ENCODE peak calls at places on chromosome 2, in nine cellular contexts. P, N, W, O, R, X, C, K and D are unnamed samples. For H3K4me1, the result is how much of the 10 kb centered on the place peaks cover.

GRCh38 chr2:85649201-85650190 is 18.5 kb downstream of the SFTPB start:
- DNase-seq in P (no peak), N (no peak), W (no peak), O (no peak), R (no peak), X (no peak), C (no peak), K (no peak), D (no peak)

GRCh38 chr2:199463000-199463692 is 5.4 kb upstream of the SATB2 start:
- DNase-seq in P (peak), N (peak), W (peak), O (no peak), R (peak), X (peak), C (peak), K (peak), D (peak)

GRCh38 chr2:232473467-232473890 is 14.2 kb downstream of the ECEL1 start:
- DNase-seq in P (no peak), N (no peak), W (peak), O (no peak), R (no peak), X (no peak), C (peak), K (no peak), D (no peak)

GRCh38 chr2:139218181-139218580 is 438.0 kb upstream of the NXPH2 start:
- DNase-seq in P (no peak), N (no peak), W (no peak), O (no peak), R (no peak), X (no peak), C (no peak), K (no peak), D (no peak)

GRCh38 chr2:15726321-15727057 is 134.8 kb downstream of the DDX1 start:
- DNase-seq in P (no peak), N (no peak), W (no peak), O (no peak), R (peak), X (no peak), C (no peak), K (no peak), D (no peak)

GRCh38 chr2:27647289-27647688 is 16.1 kb downstream of the SUPT7L start:
- DNase-seq in P (no peak), N (no peak), W (no peak), O (no peak), R (no peak), X (no peak), C (no peak), K (no peak), D (no peak)

GRCh38 chr2:120953066-120953760 is 217.5 kb downstream of the GLI2 start:
- DNase-seq in P (no peak), N (no peak), W (no peak), O (no peak), R (no peak), X (no peak), C (no peak), K (no peak), D (no peak)

GRCh38 chr2:32910883-32911598 is 35.7 kb upstream of the LTBP1 start:
- DNase-seq in P (no peak), N (no peak), W (no peak), O (no peak), R (no peak), X (no peak), C (no peak), K (no peak), D (no peak)

GRCh38 chr2:240183370-240184197 is 43.1 kb upstream of the OTOS start:
- DNase-seq in P (no peak), N (peak), W (no peak), O (no peak), R (no peak), X (no peak), C (no peak), K (no peak), D (peak)

GRCh38 chr2:105746177-105747080 is 1.7 kb downstream of the NCK2 start:
- DNase-seq in P (peak), N (peak), W (peak), O (peak), R (peak), X (peak), C (peak), K (peak), D (peak)

GRCh38 chr2:11669454-11670291 is at the start of gene NTSR2:
- DNase-seq in P (peak), N (peak), W (no peak), O (peak), R (no peak), X (peak), C (peak), K (peak), D (no peak)

GRCh38 chr2:240597054-240597418 is 10.5 kb downstream of the CAPN10 start:
- DNase-seq in P (no peak), N (peak), W (no peak), O (peak), R (peak), X (peak), C (peak), K (no peak), D (peak)

GRCh38 chr2:202278944-202279343 is 13.4 kb downstream of the NOP58 start:
- DNase-seq in P (no peak), N (no peak), W (peak), O (no peak), R (no peak), X (no peak), C (no peak), K (peak), D (no peak)

GRCh38 chr2:235966932-235967331 is 201.3 kb downstream of the GBX2 start:
- DNase-seq in P (no peak), N (peak), W (no peak), O (no peak), R (no peak), X (no peak), C (no peak), K (no peak), D (no peak)

GRCh38 chr2:30979822-30980245 is 158.4 kb downstream of the GALNT14 start:
- DNase-seq in P (peak), N (no peak), W (peak), O (peak), R (no peak), X (peak), C (no peak), K (peak), D (no peak)

GRCh38 chr2:240926516-240927389 is 20.6 kb downstream of the CROCC2 start:
- DNase-seq in P (no peak), N (peak), W (peak), O (peak), R (peak), X (peak), C (peak), K (no peak), D (peak)

GRCh38 chr2:161273038-161273760 is 35.0 kb upstream of the PSMD14 start:
- DNase-seq in P (peak), N (no peak), W (peak), O (no peak), R (no peak), X (no peak), C (no peak), K (peak), D (no peak)

GRCh38 chr2:144553379-144553778 is 33.5 kb upstream of the ZEB2 start:
- DNase-seq in P (no peak), N (no peak), W (no peak), O (no peak), R (no peak), X (no peak), C (no peak), K (no peak), D (no peak)

GRCh38 chr2:74845217-74845751 is 11.4 kb downstream of the HK2 start:
- DNase-seq in P (peak), N (peak), W (no peak), O (peak), R (peak), X (peak), C (peak), K (peak), D (peak)

GRCh38 chr2:187644991-187645390 is 90.8 kb upstream of the TFPI start:
- DNase-seq in P (no peak), N (no peak), W (no peak), O (no peak), R (no peak), X (no peak), C (no peak), K (no peak), D (no peak)

GRCh38 chr2:82062469-82062868 is 1757.9 kb upstream of the LRRTM1 start:
- DNase-seq in P (no peak), N (no peak), W (no peak), O (no peak), R (no peak), X (no peak), C (no peak), K (peak), D (no peak)

GRCh38 chr2:101328474-101329007 is 20.0 kb upstream of the RNF149 start:
- DNase-seq in P (peak), N (no peak), W (no peak), O (no peak), R (peak), X (no peak), C (no peak), K (no peak), D (no peak)

GRCh38 chr2:231709636-231709980 is 1.3 kb downstream of the PTMA start:
- DNase-seq in P (peak), N (peak), W (no peak), O (peak), R (peak), X (peak), C (peak), K (no peak), D (no peak)

GRCh38 chr2:28577796-28578680 is 82.2 kb downstream of the PLB1 start:
- DNase-seq in P (no peak), N (no peak), W (no peak), O (no peak), R (no peak), X (no peak), C (peak), K (no peak), D (peak)

GRCh38 chr2:231395188-231396057 is at the start of gene B3GNT7:
- DNase-seq in P (no peak), N (no peak), W (peak), O (no peak), R (peak), X (no peak), C (peak), K (peak), D (no peak)

GRCh38 chr2:77434880-77435279 is 87.3 kb downstream of the LRRTM4 start:
- DNase-seq in P (no peak), N (no peak), W (no peak), O (no peak), R (no peak), X (no peak), C (no peak), K (peak), D (no peak)

GRCh38 chr2:29700560-29700959 is 220.8 kb downstream of the ALK start:
- DNase-seq in P (no peak), N (no peak), W (no peak), O (no peak), R (no peak), X (no peak), C (no peak), K (no peak), D (no peak)

GRCh38 chr2:217510790-217511291 is 492.0 kb downstream of the TNS1 start:
- DNase-seq in P (peak), N (no peak), W (peak), O (peak), R (peak), X (peak), C (no peak), K (peak), D (no peak)

GRCh38 chr2:23861952-23862351 is 65.0 kb downstream of the ATAD2B start:
- DNase-seq in P (no peak), N (no peak), W (no peak), O (no peak), R (no peak), X (no peak), C (no peak), K (no peak), D (no peak)

GRCh38 chr2:25314514-25315315 is 27.0 kb downstream of the DNMT3A start:
- DNase-seq in P (peak), N (peak), W (peak), O (peak), R (peak), X (peak), C (peak), K (peak), D (no peak)

GRCh38 chr2:118856330-118856977 is 9.0 kb upstream of the EN1 start:
- DNase-seq in P (no peak), N (no peak), W (peak), O (no peak), R (no peak), X (no peak), C (peak), K (no peak), D (no peak)

GRCh38 chr2:161415467-161416293 is 417 bp upstream of the TBR1 start:
- DNase-seq in P (no peak), N (no peak), W (peak), O (no peak), R (no peak), X (no peak), C (no peak), K (peak), D (no peak)

GRCh38 chr2:26172866-26173595 is at the start of gene GAREM2:
- DNase-seq in P (no peak), N (no peak), W (peak), O (no peak), R (peak), X (no peak), C (no peak), K (peak), D (no peak)

GRCh38 chr2:239395524-239395923 is 5.3 kb downstream of the HDAC4 start:
- DNase-seq in P (no peak), N (no peak), W (no peak), O (peak), R (peak), X (no peak), C (peak), K (no peak), D (no peak)

GRCh38 chr2:159454185-159454584 is 162.2 kb downstream of the BAZ2B start:
- DNase-seq in P (no peak), N (no peak), W (no peak), O (no peak), R (no peak), X (no peak), C (no peak), K (no peak), D (no peak)

GRCh38 chr2:11877764-11878163 is 131.3 kb downstream of the LPIN1 start:
- DNase-seq in P (no peak), N (no peak), W (no peak), O (no peak), R (no peak), X (no peak), C (no peak), K (no peak), D (no peak)

GRCh38 chr2:102439065-102439695 is 16.2 kb downstream of the IL18RAP start:
- DNase-seq in P (no peak), N (no peak), W (no peak), O (no peak), R (no peak), X (no peak), C (no peak), K (no peak), D (no peak)

DNA sequence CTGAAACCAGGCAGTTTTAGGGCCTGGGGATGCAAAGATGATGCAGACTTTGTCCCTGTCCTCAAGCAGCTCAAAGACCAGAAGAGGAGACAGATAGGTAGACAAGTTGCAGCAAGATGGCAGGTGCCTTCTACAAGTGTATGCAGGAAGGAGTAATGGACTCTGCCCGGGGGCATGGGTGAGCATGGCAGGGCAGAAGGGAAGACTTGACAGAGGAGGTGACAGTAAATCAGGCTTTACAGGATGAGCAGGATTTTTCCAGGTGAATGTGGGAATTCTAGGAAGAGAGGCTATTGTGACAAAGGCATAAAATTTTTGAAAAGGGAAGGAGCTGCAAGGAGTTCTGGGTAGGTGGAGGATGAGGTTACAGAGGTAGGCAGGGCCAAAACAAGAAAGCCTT is 4.7 kb downstream of the EFEMP1 start:
- DNase-seq in P (no peak), N (no peak), W (no peak), O (no peak), R (no peak), X (no peak), C (no peak), K (no peak), D (no peak)
- H3K27ac ChIP-seq in P (no peak), N (no peak), W (no peak), O (no peak), R (no peak), X (no peak), C (no peak), K (no peak), D (no peak)

DNA sequence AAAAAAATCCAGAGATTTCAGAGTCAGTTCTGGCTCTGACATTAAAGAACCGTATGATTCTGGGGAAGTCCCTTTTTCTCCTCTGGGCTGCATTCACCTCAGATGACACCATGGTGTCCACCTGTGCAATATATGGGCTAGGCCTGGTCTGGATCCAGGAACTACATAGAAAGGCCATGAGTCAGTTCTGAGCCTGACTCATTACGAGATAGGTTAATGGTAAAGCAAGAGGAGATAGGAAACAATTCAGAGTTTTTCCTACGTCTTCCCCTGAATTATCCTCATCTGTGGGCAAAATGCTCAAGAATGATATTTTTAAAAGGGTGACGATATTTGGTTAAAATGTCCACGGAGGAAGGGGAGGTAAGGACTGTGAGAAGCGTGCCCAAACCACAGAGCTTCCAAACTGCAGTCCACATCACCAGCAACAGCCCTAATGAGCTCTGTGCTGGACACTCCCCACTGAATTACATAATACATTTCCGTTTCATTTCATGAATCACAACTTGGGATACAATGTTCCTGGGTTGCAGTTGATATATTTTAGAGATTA is 180.1 kb upstream of the OSR1 start:
- DNase-seq in P (peak), N (no peak), W (no peak), O (peak), R (peak), X (no peak), C (no peak), K (no peak), D (no peak)
- H3K4me1 ChIP-seq in P (under half), N (under half), W (under half), O (under half), R (under half), X (under half), C (under half), K (under half), D (under half)

GRCh38 chr2:9770308-9771100 is 72.8 kb upstream of the TAF1B start:
- DNase-seq in P (peak), N (no peak), W (peak), O (peak), R (peak), X (peak), C (peak), K (peak), D (peak)

GRCh38 chr2:9769171-9770005 is 73.9 kb upstream of the TAF1B start:
- DNase-seq in P (no peak), N (no peak), W (peak), O (no peak), R (no peak), X (no peak), C (peak), K (peak), D (peak)

GRCh38 chr2:9767656-9768281 is 75.5 kb upstream of the TAF1B start:
- DNase-seq in P (no peak), N (peak), W (no peak), O (no peak), R (no peak), X (no peak), C (no peak), K (no peak), D (peak)

GRCh38 chr2:9770006-9770307 is 73.3 kb upstream of the TAF1B start:
- DNase-seq in P (no peak), N (no peak), W (no peak), O (no peak), R (no peak), X (no peak), C (no peak), K (no peak), D (no peak)

DNA sequence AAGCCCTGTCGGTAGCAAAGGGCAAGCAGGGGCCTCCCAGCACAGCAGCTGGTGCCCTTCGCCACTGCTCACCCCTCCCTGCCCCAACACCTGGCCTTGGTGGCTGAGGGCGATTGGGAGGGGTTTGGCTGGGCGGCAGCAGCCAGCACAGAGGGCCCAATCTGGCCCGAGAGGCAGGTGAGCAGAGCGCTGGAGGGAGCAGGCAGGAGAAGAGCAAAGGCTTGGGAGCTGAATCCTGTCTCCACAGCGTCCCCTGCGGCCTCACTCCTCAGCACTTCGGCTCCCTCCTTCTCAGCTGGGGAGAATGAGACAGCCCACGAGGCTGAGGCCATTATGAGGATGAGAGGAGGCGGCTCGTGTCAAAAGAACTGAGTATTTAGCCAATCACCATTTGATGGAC is 74.9 kb upstream of the TAF1B start:
- DNase-seq in P (no peak), N (peak), W (no peak), O (no peak), R (peak), X (no peak), C (no peak), K (peak), D (peak)
- TF ChIP-seq CTCF in P (no peak), N (no peak), W (no peak), O (no peak), R (peak), X (peak), C (no peak), K (peak), D (no peak)

DNA sequence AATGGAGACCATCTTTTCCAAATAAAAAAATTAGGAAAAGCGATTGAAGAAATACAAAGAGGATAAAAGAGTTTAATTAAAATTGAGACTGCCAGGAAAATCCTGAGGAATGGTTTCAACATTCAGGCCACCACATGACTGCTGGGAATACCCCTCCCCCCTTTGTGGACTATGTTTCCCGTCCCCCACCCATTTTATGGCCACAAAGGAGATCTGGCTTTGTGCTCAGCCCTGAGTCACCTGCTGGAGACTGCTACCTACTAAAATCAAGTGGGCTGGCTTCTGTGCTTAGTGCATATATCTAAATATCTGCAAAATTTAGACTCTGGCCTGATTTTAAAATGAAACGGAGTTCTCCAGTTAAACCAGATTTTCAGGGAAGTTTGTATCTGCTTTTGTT is 10.1 kb downstream of the RND3 start:
- DNase-seq in P (no peak), N (no peak), W (no peak), O (no peak), R (peak), X (no peak), C (no peak), K (no peak), D (no peak)
- H3K27ac ChIP-seq in P (peak), N (no peak), W (peak), O (peak), R (peak), X (peak), C (peak), K (peak), D (peak)

GRCh38 chr2:173016451-173016850 is 59.2 kb upstream of the MAP3K20 start:
- DNase-seq in P (no peak), N (no peak), W (no peak), O (no peak), R (no peak), X (no peak), C (no peak), K (no peak), D (no peak)

GRCh38 chr2:173027181-173028128 is 48.2 kb upstream of the MAP3K20 start:
- DNase-seq in P (peak), N (no peak), W (peak), O (peak), R (peak), X (peak), C (no peak), K (peak), D (peak)

GRCh38 chr2:173023718-173024117 is 51.9 kb upstream of the MAP3K20 start:
- DNase-seq in P (no peak), N (no peak), W (no peak), O (no peak), R (no peak), X (no peak), C (no peak), K (no peak), D (no peak)

GRCh38 chr2:173017657-173018420 is 57.8 kb upstream of the MAP3K20 start:
- DNase-seq in P (no peak), N (no peak), W (no peak), O (no peak), R (no peak), X (no peak), C (no peak), K (no peak), D (no peak)

GRCh38 chr2:173021939-173022371 is 53.7 kb upstream of the MAP3K20 start:
- DNase-seq in P (peak), N (no peak), W (peak), O (no peak), R (no peak), X (no peak), C (no peak), K (peak), D (no peak)
- H3K4me1 ChIP-seq in P (under half), N (under half), W (under half), O (under half), R (under half), X (under half), C (under half), K (under half), D (under half)

GRCh38 chr2:181578829-181579228 is 78.1 kb downstream of the CERKL start:
- DNase-seq in P (no peak), N (no peak), W (no peak), O (no peak), R (no peak), X (no peak), C (no peak), K (no peak), D (no peak)
- TF ChIP-seq CTCF in P (no peak), N (no peak), W (no peak), O (no peak), R (no peak), X (no peak), C (no peak), K (no peak), D (no peak)